ENCODE peak calls at places on chromosomes 3 and 15, in ten cellular contexts. L is stomach, Q is suprapubic skin, R is GM23338, F is breast epithelium, P is HepG2, Z is H1, W is transverse colon, V is prostate gland, B is K562. A is an unnamed sample.

GRCh38 chr15:81014446-81015093 is 13.8 kb downstream of the TLNRD1 start:
- DNase-seq in R (no peak), B (no peak), L (no peak), V (no peak), P (no peak), Z (no peak), W (no peak), F (no peak), Q (no peak), A (no peak)

GRCh38 chr3:40524222-40524570 is 564 bp upstream of the ZNF621 start:
- DNase-seq in W (no peak), Q (no peak), P (no peak), L (no peak), R (no peak), Z (no peak), F (no peak), V (no peak), B (no peak), A (no peak)

GRCh38 chr3:73661262-73661661 is 36.5 kb upstream of the PDZRN3 start:
- DNase-seq in F (no peak), L (no peak), R (no peak), P (no peak), V (no peak), Q (no peak), W (no peak), B (no peak), Z (no peak), A (no peak)

GRCh38 chr15:99433757-99434211 is 132.0 kb upstream of the MEF2A start:
- DNase-seq in Z (no peak), F (peak), L (peak), V (no peak), W (no peak), P (no peak), B (no peak), R (no peak), Q (peak), A (no peak)

GRCh38 chr3:72836923-72837322 is 11.3 kb downstream of the SHQ1 start:
- DNase-seq in V (peak), P (no peak), L (peak), F (peak), Q (no peak), W (peak), R (no peak), B (no peak), Z (no peak), A (no peak)

GRCh38 chr3:32903953-32904352 is 47.5 kb upstream of the CCR4 start:
- DNase-seq in B (no peak), Q (no peak), F (no peak), R (no peak), L (no peak), P (no peak), W (no peak), Z (no peak), V (no peak), A (no peak)

GRCh38 chr3:154273381-154273780 is 50.9 kb downstream of the DHX36 start:
- DNase-seq in B (no peak), L (no peak), W (no peak), Z (no peak), Q (no peak), R (no peak), V (no peak), F (no peak), P (no peak), A (no peak)

GRCh38 chr3:54621181-54621580 is 306.7 kb downstream of the LRTM1 start:
- DNase-seq in B (no peak), F (no peak), V (no peak), W (no peak), P (no peak), L (no peak), Q (no peak), R (no peak), Z (no peak), A (no peak)

GRCh38 chr3:128787256-128788253 is 61.6 kb downstream of the RAB7A start:
- DNase-seq in L (no peak), R (peak), Z (no peak), P (peak), Q (no peak), F (no peak), W (peak), V (peak), B (peak), A (peak)

GRCh38 chr3:79257811-79258210 is 510.0 kb downstream of the ROBO1 start:
- DNase-seq in P (no peak), Z (no peak), W (no peak), F (no peak), Q (no peak), R (no peak), B (no peak), L (no peak), V (no peak), A (no peak)

GRCh38 chr3:64422192-64422591 is 196.9 kb upstream of the PRICKLE2 start:
- DNase-seq in Z (no peak), R (no peak), W (no peak), F (no peak), L (no peak), Q (no peak), B (no peak), V (no peak), P (no peak), A (no peak)

GRCh38 chr3:66076861-66077495 is 38.3 kb upstream of the MAGI1 start:
- DNase-seq in F (no peak), L (no peak), P (no peak), V (no peak), R (no peak), Z (no peak), B (no peak), Q (no peak), W (no peak), A (no peak)

GRCh38 chr3:136350132-136350531 is 100.0 kb downstream of the PCCB start:
- DNase-seq in R (no peak), B (no peak), Z (no peak), F (no peak), P (no peak), W (peak), V (no peak), Q (no peak), L (no peak), A (no peak)

GRCh38 chr3:160018959-160019358 is 30.3 kb downstream of the IL12A start:
- DNase-seq in F (no peak), R (no peak), Q (no peak), B (no peak), P (no peak), W (no peak), L (no peak), Z (no peak), V (no peak), A (no peak)

GRCh38 chr15:70476441-70476840 is 286.9 kb downstream of the UACA start:
- DNase-seq in P (no peak), B (no peak), Z (no peak), R (no peak), L (no peak), V (no peak), Q (no peak), F (no peak), W (no peak), A (no peak)

GRCh38 chr15:52672661-52673060 is 6.5 kb downstream of the ATOSA start:
- DNase-seq in P (no peak), Q (no peak), R (no peak), L (no peak), V (no peak), W (no peak), Z (no peak), B (no peak), F (no peak), A (no peak)

DNA sequence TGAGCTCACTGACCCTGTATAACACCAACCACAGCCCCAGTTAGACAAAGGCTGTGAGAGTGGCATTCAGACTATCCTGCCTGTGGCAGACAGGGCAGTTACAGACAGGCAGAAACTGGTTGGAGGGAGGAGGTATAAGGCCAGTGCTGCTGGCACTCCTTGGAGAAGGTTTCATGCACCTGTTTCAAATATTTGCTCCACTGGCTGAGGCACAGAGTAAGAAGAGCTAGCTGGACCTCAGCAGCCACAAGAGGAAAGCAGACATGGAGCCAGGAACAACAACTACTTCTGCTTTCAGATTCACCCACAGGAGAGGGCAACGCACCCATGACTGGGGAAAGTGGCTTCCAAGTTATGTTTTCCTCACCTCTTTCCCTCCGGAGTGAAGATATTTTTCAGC is 11.5 kb upstream of the PRKAR2A start:
- DNase-seq in W (no peak), Z (no peak), V (no peak), R (no peak), Q (no peak), F (peak), L (no peak), B (no peak), P (no peak), A (peak)
- H3K27ac ChIP-seq in W (no peak), Z (no peak), V (no peak), R (no peak), Q (no peak), F (no peak), L (no peak), B (no peak), P (no peak), A (no peak)

GRCh38 chr3:165192610-165193192 is 3.5 kb downstream of the SLITRK3 start:
- DNase-seq in V (no peak), R (peak), L (no peak), P (no peak), W (no peak), Q (no peak), Z (peak), B (no peak), F (no peak), A (no peak)

GRCh38 chr3:165194477-165195135 is 1.6 kb downstream of the SLITRK3 start:
- DNase-seq in L (no peak), W (no peak), V (no peak), B (no peak), Z (no peak), P (no peak), Q (no peak), F (no peak), R (peak), A (no peak)

GRCh38 chr3:165191476-165191875 is 4.7 kb downstream of the SLITRK3 start:
- DNase-seq in V (no peak), R (no peak), P (no peak), Z (no peak), L (no peak), W (no peak), Q (no peak), B (no peak), F (no peak), A (no peak)

GRCh38 chr3:165195226-165195625 is 958 bp downstream of the SLITRK3 start:
- DNase-seq in L (no peak), W (no peak), V (no peak), P (no peak), B (no peak), Q (no peak), Z (no peak), R (peak), F (no peak), A (no peak)

DNA sequence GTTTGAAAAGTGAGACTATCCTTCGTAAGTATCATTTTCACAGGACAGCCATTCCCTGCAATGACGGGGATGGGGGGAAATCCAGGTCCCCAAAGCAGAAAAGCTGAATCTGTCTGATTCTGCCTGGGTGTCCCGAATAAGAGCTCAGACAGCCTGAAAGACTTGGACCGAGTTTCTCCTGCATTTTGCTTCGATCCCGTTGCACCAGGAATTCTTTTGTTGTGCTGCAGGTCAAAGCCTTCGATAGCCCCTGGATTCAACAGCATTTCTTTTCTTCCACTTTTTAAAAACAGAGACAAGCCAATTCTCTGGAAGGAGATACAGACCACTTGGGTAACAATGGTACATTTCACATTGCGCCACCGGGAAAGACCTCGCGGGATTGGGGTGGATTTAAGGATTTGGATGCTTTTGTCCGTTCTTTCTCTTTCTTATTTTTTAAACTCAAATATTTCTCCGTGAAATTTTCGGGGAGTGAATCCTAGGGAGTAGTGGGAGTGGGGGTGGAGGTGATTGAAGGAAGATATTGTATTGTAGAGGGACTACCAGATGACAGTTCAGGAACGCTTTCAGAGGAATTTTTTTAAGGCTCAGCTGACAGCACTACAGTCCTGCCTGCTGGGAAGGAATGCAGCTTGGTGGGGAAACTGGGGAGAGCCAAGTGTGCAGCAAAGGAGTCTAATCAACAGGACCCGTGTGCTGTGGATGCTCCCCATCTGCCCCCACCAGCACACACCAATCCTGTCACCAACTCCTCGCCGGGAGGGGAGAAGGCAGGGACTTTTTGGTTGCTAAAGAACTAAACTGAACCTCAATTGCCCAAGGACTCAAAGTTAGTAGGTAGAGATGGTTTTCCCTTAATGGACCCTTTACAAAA is 2.6 kb downstream of the SLITRK3 start:
- DNase-seq in R (peak), Q (no peak), W (no peak), L (no peak), V (no peak), P (no peak), B (no peak), Z (no peak), F (no peak), A (no peak)
- H3K4me3 ChIP-seq in R (peak), Q (peak), W (no peak), L (peak), V (no peak), P (no peak), B (no peak), Z (peak), F (peak), A (no peak)

DNA sequence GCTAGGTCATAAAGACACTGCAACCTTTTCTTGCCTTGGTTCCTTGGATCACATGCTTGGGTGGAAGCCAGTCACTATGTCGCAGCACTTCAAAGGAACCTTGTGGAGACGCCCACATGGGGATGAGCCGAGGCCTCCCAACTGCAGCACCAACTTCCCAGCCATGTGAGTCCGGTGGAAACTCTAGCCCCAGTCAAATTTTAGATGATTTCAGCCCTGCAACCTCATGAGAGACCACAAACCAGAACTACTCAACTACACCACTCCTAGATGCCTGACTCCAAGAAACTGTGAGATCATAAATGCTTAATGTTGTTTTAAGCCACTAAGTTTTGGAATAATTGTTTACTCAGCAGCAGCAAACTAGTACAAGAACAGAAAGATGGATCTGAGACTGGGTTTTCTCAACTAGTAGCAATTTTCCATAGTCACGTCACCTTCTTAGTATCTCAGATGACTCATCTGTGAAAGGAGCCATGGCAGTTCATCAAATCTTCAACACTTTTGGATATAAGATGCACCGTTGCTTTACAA is 86.5 kb downstream of the MB21D2 start:
- DNase-seq in F (no peak), Z (no peak), B (no peak), W (no peak), R (no peak), L (no peak), P (no peak), Q (no peak), V (no peak), A (no peak)
- TF ChIP-seq POLR2AphosphoS5 in F (no peak), Z (no peak), B (no peak), W (no peak), R (no peak), L (no peak), P (no peak), Q (no peak), V (no peak), A (no peak)

DNA sequence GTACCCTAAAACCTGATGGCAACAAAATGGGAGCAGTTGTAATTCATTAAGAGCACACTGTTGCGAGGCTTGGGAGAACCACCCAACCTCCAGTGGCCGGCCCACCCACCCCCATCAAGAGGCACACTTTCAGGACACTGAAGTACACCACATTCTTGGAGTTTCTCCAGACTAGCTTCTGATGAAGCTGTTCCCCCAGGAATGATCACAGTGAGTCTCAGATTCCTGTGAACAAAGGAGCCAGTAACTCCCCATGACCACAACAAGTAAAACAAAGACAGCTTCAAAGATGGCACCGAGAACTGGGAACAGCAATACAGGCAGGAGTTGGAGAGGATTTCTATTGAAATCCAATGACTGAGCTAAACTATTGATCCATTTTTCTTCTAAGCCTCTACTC is 126.0 kb downstream of the ST8SIA2 start:
- DNase-seq in Z (no peak), L (no peak), R (no peak), P (no peak), F (no peak), W (no peak), B (no peak), Q (no peak), V (no peak), A (no peak)
- H3K27ac ChIP-seq in Z (no peak), L (no peak), R (no peak), P (no peak), F (no peak), W (no peak), B (no peak), Q (no peak), V (no peak), A (no peak)

DNA sequence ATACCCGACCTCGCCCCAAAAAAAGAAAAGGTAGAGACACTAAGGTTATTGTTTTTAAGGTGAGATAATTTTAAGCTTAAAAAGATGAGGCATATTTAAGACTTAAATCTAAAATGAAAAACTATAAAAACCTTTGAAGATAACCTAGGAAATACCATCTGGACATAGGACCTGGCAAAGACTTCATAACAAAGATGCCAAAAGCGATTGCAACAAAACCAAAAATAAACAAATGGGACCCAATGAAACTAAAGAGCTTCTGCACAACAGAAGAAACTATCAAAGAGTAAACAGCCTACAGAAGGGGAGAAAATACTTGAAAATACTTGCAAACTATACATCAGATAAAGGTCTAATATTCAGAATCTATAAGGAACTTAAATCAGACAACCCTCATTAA is 80.9 kb downstream of the TMCC1 start:
- DNase-seq in Q (no peak), B (no peak), R (no peak), L (no peak), V (no peak), Z (no peak), P (no peak), W (no peak), F (no peak), A (no peak)
- H3K4me3 ChIP-seq in Q (no peak), B (no peak), R (no peak), L (no peak), V (no peak), Z (no peak), P (no peak), W (no peak), F (no peak), A (no peak)

DNA sequence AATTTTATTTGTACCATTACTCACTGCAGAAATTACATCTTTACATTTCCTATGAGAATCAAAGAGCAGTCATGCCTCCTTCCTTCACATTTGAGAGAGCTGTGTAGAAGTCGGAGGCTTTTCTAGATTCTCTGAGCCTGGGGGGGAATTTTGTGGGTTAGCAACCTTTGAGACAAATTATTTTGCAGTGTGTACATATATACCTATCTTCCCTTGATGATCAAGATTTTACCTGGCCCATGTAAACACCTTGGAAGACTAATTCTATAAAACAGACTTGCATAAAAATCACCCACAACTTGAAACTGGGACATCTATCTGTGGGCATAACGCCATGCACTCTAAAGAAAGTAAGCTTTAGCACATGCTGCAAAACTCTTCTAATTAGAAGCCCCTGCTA is 491.5 kb upstream of the MDFIC2 start:
- DNase-seq in W (no peak), F (no peak), L (no peak), R (no peak), B (no peak), Q (no peak), P (no peak), V (no peak), Z (no peak), A (no peak)
- TF ChIP-seq POLR2AphosphoS5 in W (no peak), F (no peak), L (no peak), R (no peak), B (no peak), Q (no peak), P (no peak), V (no peak), Z (no peak), A (no peak)

DNA sequence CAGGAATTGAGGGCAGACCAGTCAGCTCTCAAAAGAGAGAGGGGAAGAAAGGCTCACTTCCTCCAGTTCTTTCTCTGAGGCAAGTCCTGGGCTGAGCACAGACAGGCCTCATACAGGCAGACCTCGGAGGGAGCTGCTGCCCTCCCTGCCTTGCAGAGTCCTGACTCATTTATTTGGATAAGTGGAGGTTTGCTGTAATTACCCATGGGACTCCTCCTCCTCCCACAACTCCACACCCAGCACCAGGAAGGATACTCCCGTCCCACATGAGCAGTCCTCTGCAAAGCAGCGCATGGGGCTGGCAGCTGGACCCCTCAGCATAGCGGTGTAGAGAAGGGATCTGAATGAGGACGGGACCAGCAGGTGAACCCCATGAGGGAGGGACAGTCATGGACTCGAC is 13.4 kb upstream of the SCN10A start:
- DNase-seq in P (peak), Z (no peak), Q (no peak), V (no peak), R (no peak), W (no peak), L (no peak), F (no peak), B (peak), A (no peak)
- H3K27ac ChIP-seq in P (no peak), Z (no peak), Q (no peak), V (no peak), R (no peak), W (no peak), L (no peak), F (no peak), B (no peak), A (no peak)

DNA sequence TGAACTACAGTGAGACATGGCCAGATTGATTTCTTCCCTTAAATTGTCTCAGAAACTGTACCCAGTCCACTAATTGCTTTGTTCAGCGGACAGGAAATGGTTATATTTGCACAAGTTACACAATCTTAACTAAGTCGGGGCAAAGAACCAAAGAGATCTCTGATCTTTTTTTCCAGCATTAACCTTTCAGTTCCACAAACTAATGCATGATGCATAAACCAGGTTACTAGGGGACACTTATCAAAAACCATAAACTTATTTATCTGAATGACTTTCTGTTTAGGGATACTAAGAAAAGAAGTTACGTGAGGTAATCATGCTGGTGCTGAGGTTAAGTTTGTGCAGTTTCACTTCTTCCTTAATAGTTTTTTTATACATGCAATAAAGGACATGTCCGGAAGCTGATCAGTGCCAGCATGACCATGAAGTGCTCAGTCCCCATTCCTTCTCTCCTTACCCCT is 22.4 kb downstream of the FNDC3B start:
- DNase-seq in Z (no peak), R (no peak), P (peak), W (peak), B (no peak), V (peak), L (no peak), Q (no peak), F (no peak), A (no peak)
- H3K4me3 ChIP-seq in Z (no peak), R (no peak), P (peak), W (peak), B (no peak), V (no peak), L (peak), Q (no peak), F (peak), A (no peak)

A was measured in HL-60.